ENCODE peak calls at places on chromosomes 2 and 18, in nine cellular contexts. B is foreskin fibroblast; V is dorsolateral prefrontal cortex; U is left lobe of liver; C is NK-92 treated with Interleukin-12 subunit alpha and Interleukin-12 subunit beta, amount 100 ng/mL, for 24 hours; J is iPS-NIHi11; S is MM.1S; Q is body of pancreas; O is AG08396. A is an unnamed sample.
A peak's percentile ranks its signal among the peaks of the same experiment; 100 is the strongest.

GRCh38 chr2:99259465-99259864 is 4.0 kb upstream of the LYG2 start:
- DNase-seq in B (no peak), V (no peak), U (no peak), C (no peak), J (no peak), S (no peak), Q (no peak), O (no peak), A (no peak)

GRCh38 chr2:65800998-65801397 is 368.6 kb upstream of the SPRED2 start:
- DNase-seq in B (no peak), V (no peak), U (no peak), C (no peak), J (peak; percentile 50), S (no peak), Q (peak; percentile 39), O (peak; percentile 28), A (no peak)

GRCh38 chr2:63667132-63667531 is 78.4 kb downstream of the MDH1 start:
- DNase-seq in B (no peak), V (no peak), U (peak; percentile 83), C (no peak), J (no peak), S (no peak), Q (no peak), O (no peak), A (no peak)

GRCh38 chr2:1024981-1025380 is 74.3 kb downstream of the SNTG2 start:
- DNase-seq in B (peak; percentile 69), V (no peak), U (no peak), C (no peak), J (no peak), S (no peak), Q (no peak), O (no peak), A (no peak)

GRCh38 chr2:128449226-128450061 is 130.8 kb upstream of the HS6ST1 start:
- DNase-seq in B (no peak), V (no peak), U (peak; percentile 42), C (no peak), J (peak; percentile 49), S (no peak), Q (no peak), O (no peak), A (no peak)

GRCh38 chr2:219286436-219287115 is 7.4 kb downstream of the DNAJB2 start:
- DNase-seq in B (peak; percentile 69), V (no peak), U (no peak), C (no peak), J (no peak), S (no peak), Q (no peak), O (no peak), A (no peak)

GRCh38 chr18:59264651-59265245 is 8.5 kb downstream of the RAX start:
- DNase-seq in B (no peak), V (no peak), U (no peak), C (no peak), J (no peak), S (no peak), Q (no peak), O (peak; percentile 9), A (no peak)

GRCh38 chr2:196233808-196234501 is 62.6 kb upstream of the STK17B start:
- DNase-seq in B (no peak), V (no peak), U (no peak), C (no peak), J (no peak), S (peak; percentile 52), Q (no peak), O (no peak), A (no peak)

GRCh38 chr2:10733980-10734379 is 12.6 kb downstream of the ATP6V1C2 start:
- DNase-seq in B (no peak), V (no peak), U (no peak), C (no peak), J (no peak), S (no peak), Q (no peak), O (no peak), A (no peak)

A was measured in HFFc6.